ENCODE peak calls at places on chromosomes 13 and 19, in seven cellular contexts. F is CD4-positive, CD25-positive, alpha-beta regulatory T cell; K is thoracic aorta; S is mammary epithelial cell; J is psoas muscle; W is CD8-positive, alpha-beta T cell; G is cardiac muscle cell. H is an unnamed sample.

GRCh38 chr13:27132538-27132937 is 39.1 kb downstream of the USP12 start:
- DNase-seq in F (peak; percentile 80), K (no peak), S (no peak), J (no peak), W (no peak), G (no peak), H (no peak)

GRCh38 chr13:107301724-107302374 is 733.9 kb upstream of the ARGLU1 start:
- DNase-seq in F (no peak), K (no peak), S (no peak), J (no peak), W (no peak), G (peak; percentile 2), H (no peak)

GRCh38 chr19:51592521-51592920 is 21.4 kb downstream of the ZNF175 start:
- DNase-seq in F (no peak), K (no peak), S (no peak), J (no peak), W (no peak), G (no peak), H (no peak)

GRCh38 chr19:2503521-2504109 is 27.7 kb downstream of the GADD45B start:
- DNase-seq in F (peak; percentile 92), K (no peak), S (peak; percentile 84), J (no peak), W (peak; percentile 34), G (peak; percentile 45), H (no peak)

GRCh38 chr19:1968279-1969175 is 27.6 kb downstream of the CSNK1G2 start:
- DNase-seq in F (no peak), K (no peak), S (no peak), J (no peak), W (no peak), G (peak; percentile 11), H (no peak)

GRCh38 chr19:17737690-17738153 is 13.6 kb upstream of the FCHO1 start:
- DNase-seq in F (no peak), K (no peak), S (peak; percentile 2), J (no peak), W (no peak), G (no peak), H (no peak)

GRCh38 chr19:52086481-52086880 is 9.1 kb downstream of the ZNF841 start:
- DNase-seq in F (no peak), K (no peak), S (peak; percentile 46), J (no peak), W (no peak), G (no peak), H (no peak)

GRCh38 chr19:9834726-9835506 is at the start of gene PIN1:
- DNase-seq in F (peak; percentile 99), K (peak; percentile 97), S (peak; percentile 98), J (peak; percentile 99), W (peak; percentile 99), G (peak; percentile 100), H (peak; percentile 99)

GRCh38 chr13:65789815-65790214 is 1440.3 kb downstream of the PCDH9 start:
- DNase-seq in F (no peak), K (no peak), S (no peak), J (no peak), W (no peak), G (no peak), H (no peak)

GRCh38 chr19:643736-644135 is 4.1 kb downstream of the FGF22 start:
- DNase-seq in F (no peak), K (no peak), S (no peak), J (no peak), W (no peak), G (no peak), H (no peak)

GRCh38 chr13:33052446-33052845 is 36.2 kb downstream of the KL start:
- DNase-seq in F (no peak), K (no peak), S (no peak), J (no peak), W (no peak), G (no peak), H (no peak)

GRCh38 chr13:113978741-113979481 is 5.0 kb upstream of the C13orf46 start:
- DNase-seq in F (no peak), K (no peak), S (no peak), J (peak; percentile 43), W (no peak), G (no peak), H (no peak)

GRCh38 chr13:45773236-45773635 is 71.1 kb downstream of the CBY2 start:
- DNase-seq in F (no peak), K (no peak), S (peak; percentile 65), J (no peak), W (no peak), G (no peak), H (no peak)

GRCh38 chr13:113862191-113862765 is 1.6 kb downstream of the GAS6 start:
- DNase-seq in F (no peak), K (no peak), S (peak; percentile 63), J (peak; percentile 49), W (no peak), G (no peak), H (no peak)

GRCh38 chr19:38792250-38793111 is 3.5 kb downstream of the LGALS7B start:
- DNase-seq in F (peak; percentile 55), K (no peak), S (no peak), J (peak; percentile 78), W (no peak), G (no peak), H (no peak)

GRCh38 chr13:57877596-57877995 is 246.1 kb downstream of the PCDH17 start:
- DNase-seq in F (no peak), K (no peak), S (no peak), J (no peak), W (no peak), G (no peak), H (no peak)

GRCh38 chr13:35549481-35549880 is 73.0 kb upstream of the MAB21L1 start:
- DNase-seq in F (peak; percentile 5), K (no peak), S (peak; percentile 69), J (no peak), W (no peak), G (no peak), H (no peak)

GRCh38 chr13:50309872-50310594 is 294.8 kb downstream of the KCNRG start:
- DNase-seq in F (no peak), K (no peak), S (no peak), J (no peak), W (no peak), G (no peak), H (no peak)

GRCh38 chr19:29088761-29089160 is 124.2 kb downstream of the UQCRFS1 start:
- DNase-seq in F (no peak), K (no peak), S (no peak), J (no peak), W (no peak), G (no peak), H (no peak)

DNA sequence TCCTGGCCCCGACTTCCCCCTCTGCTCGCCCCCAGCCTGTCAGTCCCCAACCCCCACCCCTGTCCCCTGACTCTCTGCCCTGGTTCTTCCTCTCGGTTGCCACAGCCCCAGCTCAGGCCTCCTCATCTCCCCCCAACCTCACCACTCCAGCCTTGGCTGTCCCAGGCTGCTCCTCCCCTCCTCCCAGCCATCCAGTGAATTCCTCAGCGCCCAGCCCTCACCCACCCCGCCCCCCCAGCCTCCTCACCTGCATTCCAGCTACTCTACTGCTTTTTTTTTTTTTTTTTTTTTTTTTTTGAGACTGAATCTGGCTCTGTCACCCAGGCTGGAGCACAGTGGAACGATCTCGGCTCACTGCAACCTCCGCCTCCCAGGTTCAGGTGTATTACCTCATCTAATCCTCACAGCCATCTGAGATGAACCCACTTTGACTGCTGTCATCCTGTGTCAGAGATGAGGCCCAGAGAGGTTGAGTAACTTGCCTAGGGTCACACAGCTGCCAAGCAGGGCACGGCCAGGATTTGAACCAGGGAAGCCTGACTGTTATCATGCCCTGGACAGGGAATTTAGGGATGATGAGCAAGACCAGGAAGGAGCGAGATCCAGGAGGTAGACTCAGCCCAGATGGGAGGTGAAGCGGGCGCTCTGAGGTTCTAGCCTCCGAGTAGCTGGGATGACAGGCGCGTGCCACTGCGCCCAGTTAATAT is 2.6 kb downstream of the SULT2B1 start:
- DNase-seq in F (no peak), K (no peak), S (no peak), J (no peak), W (no peak), G (peak; percentile 19), H (no peak)
- H3K27ac ChIP-seq in F (no peak overlapping the region), K (no peak overlapping the region), S (no peak overlapping the region), J (no peak overlapping the region), W (no peak overlapping the region), G (no peak overlapping the region), H (no peak overlapping the region)

GRCh38 chr19:4719499-4719866 is 4.2 kb downstream of the DPP9 start:
- DNase-seq in F (no peak), K (no peak), S (no peak), J (no peak), W (no peak), G (no peak), H (no peak)
- H3K4me1 ChIP-seq in F (peaks cover 23% of the 10 kb centered on the region), K (peaks cover 37% of the 10 kb centered on the region), S (peaks cover 48% of the 10 kb centered on the region), J (peaks cover 25% of the 10 kb centered on the region), W (peaks cover 22% of the 10 kb centered on the region), G (peaks cover 8% of the 10 kb centered on the region), H (peaks cover 22% of the 10 kb centered on the region)

GRCh38 chr19:35716735-35716984 is 1.1 kb upstream of the KMT2B start:
- DNase-seq in F (no peak), K (no peak), S (no peak), J (no peak), W (no peak), G (no peak), H (no peak)

GRCh38 chr19:35714601-35715354 is 3.0 kb upstream of the KMT2B start:
- DNase-seq in F (peak; percentile 58), K (no peak), S (no peak), J (no peak), W (no peak), G (no peak), H (no peak)

GRCh38 chr19:35713904-35714440 is 3.8 kb upstream of the KMT2B start:
- DNase-seq in F (no peak), K (no peak), S (no peak), J (no peak), W (no peak), G (no peak), H (no peak)

GRCh38 chr19:35715981-35716734 is 1.6 kb upstream of the KMT2B start:
- DNase-seq in F (peak; percentile 48), K (no peak), S (no peak), J (peak; percentile 81), W (no peak), G (peak; percentile 72), H (no peak)

GRCh38 chr19:35715355-35715809 is 2.4 kb upstream of the KMT2B start:
- DNase-seq in F (no peak), K (no peak), S (no peak), J (no peak), W (no peak), G (no peak), H (no peak)
- H3K4me3 ChIP-seq in F (no peak overlapping the region), K (no peak overlapping the region), S (no peak overlapping the region), J (peak overlapping the region; percentile 90), W (peak overlapping the region; percentile 84), G (no peak overlapping the region), H (peak overlapping the region; percentile 97)

DNA sequence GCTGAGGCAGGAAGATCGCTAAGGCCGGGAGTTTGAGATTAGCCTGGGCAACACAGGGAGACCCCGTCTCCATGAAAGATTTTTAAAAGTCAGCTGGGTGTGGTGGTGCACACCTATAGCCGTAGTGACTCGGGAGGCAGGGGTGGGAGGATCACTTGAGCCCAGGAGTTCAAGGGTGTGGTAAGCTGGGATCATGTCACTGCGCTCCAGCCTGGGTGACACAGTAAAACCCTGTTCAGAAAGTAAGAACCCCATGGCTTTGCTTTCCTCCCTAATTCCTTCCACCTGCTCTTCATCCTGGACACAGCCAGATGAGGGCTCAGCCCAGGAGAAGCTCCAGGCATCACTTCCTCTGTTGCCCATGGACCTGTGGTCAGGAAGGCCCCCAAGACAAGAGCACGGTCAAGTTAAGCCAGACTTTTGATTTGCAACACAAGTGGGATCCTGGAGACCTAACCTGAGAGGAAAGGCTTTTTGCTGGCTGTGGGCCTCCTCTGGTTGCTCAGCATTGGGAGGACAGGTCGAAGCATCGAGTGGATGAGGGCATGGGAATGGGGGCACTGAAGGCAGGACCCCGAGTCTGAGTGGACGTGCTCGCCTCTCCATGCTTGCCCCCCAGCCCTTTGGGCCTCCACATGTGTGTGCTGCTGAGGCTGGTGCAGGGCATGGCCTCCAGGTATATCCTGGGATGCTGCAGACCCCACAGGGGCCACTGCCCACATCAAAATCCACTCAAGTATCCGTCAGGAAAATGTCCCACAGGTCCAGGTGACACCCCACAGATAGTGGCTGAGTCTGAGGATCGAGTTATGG is 25.4 kb downstream of the TUBA3C start:
- DNase-seq in F (no peak), K (no peak), S (no peak), J (no peak), W (no peak), G (no peak), H (no peak)
- H3K27ac ChIP-seq in F (no peak overlapping the region), K (no peak overlapping the region), S (no peak overlapping the region), J (no peak overlapping the region), W (no peak overlapping the region), G (no peak overlapping the region), H (no peak overlapping the region)